ENCODE peak calls at places on chromosomes 7 and 10, in ten cellular contexts. E is fibroblast of lung, Q is prostate gland, V is kidney epithelial cell, A is tibial artery, I is lower lobe of right lung, G is MM.1S, H is uterus, P is astrocyte of the spinal cord, J is OCI-LY7. K is an unnamed sample.
A peak's percentile ranks its signal among the peaks of the same experiment; 100 is the strongest.

GRCh38 chr7:135206887-135207738 is 4.2 kb downstream of the WDR91 start:
- DNase-seq in E (no peak), P (no peak), H (no peak), I (no peak), A (no peak), Q (no peak), G (no peak), J (no peak), V (no peak), K (peak; percentile 65)

GRCh38 chr7:89077992-89078391 is 282.5 kb upstream of the TEX47 start:
- DNase-seq in H (no peak), P (no peak), J (no peak), A (no peak), I (no peak), Q (no peak), V (no peak), E (no peak), G (no peak), K (no peak)

GRCh38 chr7:32892521-32893224 is 1.1 kb upstream of the KBTBD2 start:
- DNase-seq in V (no peak), P (peak; percentile 56), J (peak; percentile 78), E (peak; percentile 66), I (peak; percentile 62), H (peak; percentile 48), A (peak; percentile 72), G (peak; percentile 55), Q (peak; percentile 28), K (peak; percentile 65)

GRCh38 chr10:79448732-79449049 is 3.3 kb upstream of the ZCCHC24 start:
- DNase-seq in I (no peak), H (no peak), J (no peak), V (no peak), E (no peak), G (no peak), A (peak; percentile 35), Q (no peak), P (no peak), K (no peak)

GRCh38 chr7:42380411-42380810 is 143.4 kb upstream of the GLI3 start:
- DNase-seq in I (no peak), G (no peak), Q (no peak), J (no peak), H (no peak), V (no peak), P (peak; percentile 34), E (peak; percentile 57), A (no peak), K (no peak)

GRCh38 chr10:127310932-127311331 is 114.5 kb upstream of the INSYN2A start:
- DNase-seq in E (no peak), H (no peak), A (no peak), V (no peak), P (no peak), J (no peak), I (no peak), G (no peak), Q (no peak), K (no peak)

GRCh38 chr10:69278446-69278963 is at the start of gene HK1:
- DNase-seq in P (peak; percentile 35), E (no peak), G (no peak), H (no peak), I (no peak), V (no peak), J (no peak), A (peak; percentile 66), Q (no peak), K (no peak)

GRCh38 chr10:31604141-31604540 is 285.1 kb downstream of the ZEB1 start:
- DNase-seq in I (no peak), A (no peak), V (no peak), E (peak; percentile 74), G (no peak), P (peak; percentile 17), Q (no peak), J (no peak), H (peak; percentile 74), K (no peak)

GRCh38 chr7:142516038-142516501 is 233.2 kb upstream of the PRSS1 start:
- DNase-seq in J (peak; percentile 67), V (no peak), G (peak; percentile 83), Q (peak; percentile 48), I (no peak), P (peak; percentile 66), E (peak; percentile 79), A (no peak), H (no peak), K (peak; percentile 67)

GRCh38 chr7:72234086-72234485 is 178.1 kb downstream of the CALN1 start:
- DNase-seq in J (no peak), I (no peak), V (no peak), G (no peak), A (no peak), P (no peak), E (no peak), Q (no peak), H (no peak), K (no peak)

GRCh38 chr7:75611557-75612178 is 119.5 kb downstream of the SPDYE5 start:
- DNase-seq in A (peak; percentile 95), Q (peak; percentile 10), G (no peak), V (no peak), E (no peak), J (no peak), I (peak; percentile 81), P (no peak), H (peak; percentile 45), K (no peak)

GRCh38 chr7:767941-768729 is 41.1 kb upstream of the PRKAR1B start:
- DNase-seq in P (peak; percentile 94), Q (no peak), V (peak; percentile 97), I (no peak), J (no peak), H (peak; percentile 91), E (peak; percentile 57), G (no peak), A (no peak), K (no peak)

GRCh38 chr7:66617295-66617694 is 11.4 kb upstream of the KCTD7 start:
- DNase-seq in V (no peak), P (no peak), Q (no peak), E (no peak), G (no peak), A (no peak), H (no peak), J (no peak), I (no peak), K (no peak)

GRCh38 chr7:1616741-1617140 is 46.9 kb upstream of the PSMG3 start:
- DNase-seq in E (no peak), A (no peak), G (no peak), J (no peak), V (no peak), Q (no peak), I (no peak), P (no peak), H (no peak), K (no peak)

GRCh38 chr7:20328027-20328426 is 2.7 kb upstream of the ITGB8 start:
- DNase-seq in J (no peak), A (no peak), P (no peak), Q (no peak), E (no peak), G (no peak), V (no peak), I (no peak), H (no peak), K (no peak)

GRCh38 chr7:20328692-20329091 is 2.0 kb upstream of the ITGB8 start:
- DNase-seq in G (no peak), H (no peak), Q (no peak), V (no peak), A (no peak), I (no peak), E (no peak), P (no peak), J (no peak), K (no peak)

GRCh38 chr7:20330797-20331230 is at the start of gene ITGB8:
- DNase-seq in V (no peak), A (peak; percentile 71), Q (peak; percentile 63), I (peak; percentile 56), J (no peak), P (no peak), G (no peak), E (no peak), H (peak; percentile 52), K (peak; percentile 55)

GRCh38 chr7:20330176-20330796 is 414 bp upstream of the ITGB8 start:
- DNase-seq in E (peak; percentile 90), Q (peak; percentile 86), H (peak; percentile 86), G (peak; percentile 76), V (peak; percentile 95), J (no peak), I (peak; percentile 93), P (peak; percentile 92), A (peak; percentile 88), K (peak; percentile 87)

GRCh38 chr7:20329389-20330175 is 1.1 kb upstream of the ITGB8 start:
- DNase-seq in G (peak; percentile 93), P (peak; percentile 75), H (peak; percentile 67), J (no peak), Q (peak; percentile 72), A (peak; percentile 73), V (peak; percentile 85), I (peak; percentile 75), E (peak; percentile 75), K (peak; percentile 76)
- TF ChIP-seq CTCF in G (no peak), P (peak; percentile 40), H (peak; percentile 51), J (no peak), Q (peak; percentile 51), A (peak; percentile 29), V (peak; percentile 37), I (peak; percentile 19), E (peak; percentile 50), K (no peak)

GRCh38 chr10:102647433-102648268 is 3.4 kb downstream of the TRIM8 start:
- DNase-seq in V (no peak), E (no peak), A (no peak), J (peak; percentile 93), H (no peak), G (peak; percentile 5), I (no peak), Q (no peak), P (no peak), K (peak; percentile 55)
- H3K4me3 ChIP-seq in V (peak overlapping the region; percentile 79), E (peak overlapping the region; percentile 97), A (peak overlapping the region; percentile 86), J (peak overlapping the region; percentile 84), H (peak overlapping the region; percentile 54), G (peak overlapping the region; percentile 94), I (peak overlapping the region; percentile 91), Q (peak overlapping the region; percentile 83), P (peak overlapping the region; percentile 85), K (peak overlapping the region; percentile 90)

GRCh38 chr10:73743905-73744689 is at the start of gene SEC24C:
- DNase-seq in I (peak; percentile 97), G (peak; percentile 94), J (peak; percentile 96), Q (peak; percentile 96), E (peak; percentile 97), P (peak; percentile 97), V (peak; percentile 73), H (peak; percentile 96), A (peak; percentile 98), K (peak; percentile 96)
- TF ChIP-seq CTCF in I (no peak), G (no peak), J (peak; percentile 21), Q (peak; percentile 7), E (no peak), P (no peak), V (no peak), H (no peak), A (peak; percentile 15), K (no peak)

GRCh38 chr7:38296059-38296857 is 22.8 kb upstream of the TARP start:
- DNase-seq in E (no peak), H (no peak), J (peak; percentile 29), A (no peak), V (no peak), Q (no peak), I (no peak), P (no peak), G (peak; percentile 45), K (peak; percentile 67)
- H3K4me3 ChIP-seq in E (no peak overlapping the region), H (no peak overlapping the region), J (no peak overlapping the region), A (no peak overlapping the region), V (no peak overlapping the region), Q (no peak overlapping the region), I (no peak overlapping the region), P (no peak overlapping the region), G (no peak overlapping the region), K (no peak overlapping the region)

K was measured in GM12865.